ENCODE peak calls at places on chromosomes 1 and 21, in nine cellular contexts. One of them, this sample, is unnamed.

GRCh38 chr1:90579212-90579802 is 137.8 kb downstream of the BARHL2 start:
- DNase-seq in A549: peak
- DNase-seq in uterus: no peak
- DNase-seq in sigmoid colon: no peak
- DNase-seq in transverse colon: no peak
- DNase-seq in tibial nerve: no peak
- DNase-seq in body of pancreas: no peak
- DNase-seq in IMR-90: peak
- DNase-seq in breast epithelium: no peak
- DNase-seq in this sample: no peak

GRCh38 chr1:6995789-6996188 is 210.5 kb downstream of the CAMTA1 start:
- DNase-seq in A549: no peak
- DNase-seq in body of pancreas: no peak
- DNase-seq in breast epithelium: peak
- DNase-seq in transverse colon: no peak
- DNase-seq in tibial nerve: no peak
- DNase-seq in uterus: no peak
- DNase-seq in IMR-90: no peak
- DNase-seq in sigmoid colon: no peak
- DNase-seq in this sample: no peak

GRCh38 chr1:53524428-53525400 is 65.5 kb downstream of the DMRTB1 start:
- DNase-seq in tibial nerve: no peak
- DNase-seq in uterus: no peak
- DNase-seq in body of pancreas: peak
- DNase-seq in A549: no peak
- DNase-seq in sigmoid colon: peak
- DNase-seq in IMR-90: no peak
- DNase-seq in transverse colon: no peak
- DNase-seq in breast epithelium: no peak
- DNase-seq in this sample: no peak

GRCh38 chr1:201062511-201063189 is 39.1 kb upstream of the KIF21B start:
- DNase-seq in tibial nerve: no peak
- DNase-seq in A549: no peak
- DNase-seq in breast epithelium: no peak
- DNase-seq in uterus: no peak
- DNase-seq in sigmoid colon: no peak
- DNase-seq in body of pancreas: no peak
- DNase-seq in transverse colon: no peak
- DNase-seq in IMR-90: no peak
- DNase-seq in this sample: no peak

GRCh38 chr1:227734546-227734857 is 600 bp downstream of the JMJD4 start:
- DNase-seq in breast epithelium: no peak
- DNase-seq in body of pancreas: no peak
- DNase-seq in A549: no peak
- DNase-seq in IMR-90: no peak
- DNase-seq in sigmoid colon: no peak
- DNase-seq in tibial nerve: no peak
- DNase-seq in uterus: no peak
- DNase-seq in transverse colon: no peak
- DNase-seq in this sample: no peak

GRCh38 chr1:172902861-172903381 is 147.8 kb downstream of the TNFSF18 start:
- DNase-seq in body of pancreas: no peak
- DNase-seq in breast epithelium: no peak
- DNase-seq in transverse colon: no peak
- DNase-seq in A549: no peak
- DNase-seq in IMR-90: peak
- DNase-seq in tibial nerve: no peak
- DNase-seq in sigmoid colon: no peak
- DNase-seq in uterus: no peak
- DNase-seq in this sample: no peak

GRCh38 chr1:119859647-119860046 is 36.7 kb downstream of the ADAM30 start:
- DNase-seq in tibial nerve: no peak
- DNase-seq in breast epithelium: no peak
- DNase-seq in uterus: no peak
- DNase-seq in sigmoid colon: no peak
- DNase-seq in transverse colon: no peak
- DNase-seq in A549: peak
- DNase-seq in IMR-90: peak
- DNase-seq in body of pancreas: no peak
- DNase-seq in this sample: no peak

GRCh38 chr1:36343651-36344394 is 20.4 kb upstream of the EVA1B start:
- DNase-seq in tibial nerve: no peak
- DNase-seq in IMR-90: no peak
- DNase-seq in transverse colon: no peak
- DNase-seq in body of pancreas: no peak
- DNase-seq in sigmoid colon: no peak
- DNase-seq in uterus: no peak
- DNase-seq in breast epithelium: no peak
- DNase-seq in A549: no peak
- DNase-seq in this sample: peak

GRCh38 chr1:200894712-200895447 is at the start of gene INAVA:
- DNase-seq in uterus: no peak
- DNase-seq in tibial nerve: no peak
- DNase-seq in transverse colon: peak
- DNase-seq in A549: peak
- DNase-seq in sigmoid colon: no peak
- DNase-seq in body of pancreas: peak
- DNase-seq in breast epithelium: no peak
- DNase-seq in IMR-90: no peak
- DNase-seq in this sample: no peak

GRCh38 chr1:7406641-7407546 is 364.2 kb upstream of the VAMP3 start:
- DNase-seq in sigmoid colon: peak
- DNase-seq in transverse colon: no peak
- DNase-seq in body of pancreas: no peak
- DNase-seq in breast epithelium: no peak
- DNase-seq in uterus: no peak
- DNase-seq in IMR-90: no peak
- DNase-seq in tibial nerve: no peak
- DNase-seq in A549: no peak
- DNase-seq in this sample: no peak

GRCh38 chr21:29342394-29342957 is 43.8 kb downstream of the BACH1 start:
- DNase-seq in sigmoid colon: peak
- DNase-seq in body of pancreas: peak
- DNase-seq in breast epithelium: no peak
- DNase-seq in A549: peak
- DNase-seq in tibial nerve: peak
- DNase-seq in uterus: peak
- DNase-seq in IMR-90: peak
- DNase-seq in transverse colon: peak
- DNase-seq in this sample: peak

GRCh38 chr1:47508900-47509488 is 71.2 kb downstream of the FOXD2 start:
- DNase-seq in breast epithelium: no peak
- DNase-seq in body of pancreas: no peak
- DNase-seq in IMR-90: no peak
- DNase-seq in tibial nerve: no peak
- DNase-seq in sigmoid colon: no peak
- DNase-seq in A549: no peak
- DNase-seq in uterus: no peak
- DNase-seq in transverse colon: peak
- DNase-seq in this sample: no peak

GRCh38 chr1:205237526-205238484 is 10.1 kb downstream of the TMCC2 start:
- DNase-seq in IMR-90: no peak
- DNase-seq in uterus: no peak
- DNase-seq in sigmoid colon: no peak
- DNase-seq in transverse colon: no peak
- DNase-seq in body of pancreas: no peak
- DNase-seq in breast epithelium: no peak
- DNase-seq in tibial nerve: no peak
- DNase-seq in A549: no peak
- DNase-seq in this sample: no peak

GRCh38 chr21:31683029-31683428 is 23.5 kb downstream of the SOD1 start:
- DNase-seq in sigmoid colon: no peak
- DNase-seq in A549: no peak
- DNase-seq in IMR-90: no peak
- DNase-seq in body of pancreas: no peak
- DNase-seq in breast epithelium: no peak
- DNase-seq in uterus: no peak
- DNase-seq in transverse colon: no peak
- DNase-seq in tibial nerve: no peak
- DNase-seq in this sample: no peak
- TF ChIP-seq CTCF in sigmoid colon: no peak
- TF ChIP-seq CTCF in A549: no peak
- TF ChIP-seq CTCF in IMR-90: no peak
- TF ChIP-seq CTCF in body of pancreas: no peak
- TF ChIP-seq CTCF in breast epithelium: no peak
- TF ChIP-seq CTCF in uterus: no peak
- TF ChIP-seq CTCF in transverse colon: no peak
- TF ChIP-seq CTCF in tibial nerve: no peak
- TF ChIP-seq CTCF in this sample: no peak

GRCh38 chr1:233617025-233617424 is 3.1 kb downstream of the KCNK1 start:
- DNase-seq in uterus: no peak
- DNase-seq in IMR-90: no peak
- DNase-seq in A549: no peak
- DNase-seq in tibial nerve: no peak
- DNase-seq in transverse colon: no peak
- DNase-seq in body of pancreas: no peak
- DNase-seq in breast epithelium: no peak
- DNase-seq in sigmoid colon: no peak
- DNase-seq in this sample: no peak
- TF ChIP-seq POLR2A in uterus: no peak
- TF ChIP-seq POLR2A in IMR-90: no peak
- TF ChIP-seq POLR2A in A549: no peak
- TF ChIP-seq POLR2A in tibial nerve: no peak
- TF ChIP-seq POLR2A in transverse colon: no peak
- TF ChIP-seq POLR2A in body of pancreas: no peak
- TF ChIP-seq POLR2A in breast epithelium: no peak
- TF ChIP-seq POLR2A in sigmoid colon: no peak
- TF ChIP-seq POLR2A in this sample: no peak

GRCh38 chr1:12594490-12594889 is 23.5 kb downstream of the DHRS3 start:
- DNase-seq in uterus: no peak
- DNase-seq in A549: no peak
- DNase-seq in sigmoid colon: no peak
- DNase-seq in IMR-90: no peak
- DNase-seq in breast epithelium: no peak
- DNase-seq in transverse colon: no peak
- DNase-seq in body of pancreas: no peak
- DNase-seq in tibial nerve: no peak
- DNase-seq in this sample: no peak

GRCh38 chr1:12597792-12598191 is 20.2 kb downstream of the DHRS3 start:
- DNase-seq in tibial nerve: peak
- DNase-seq in uterus: no peak
- DNase-seq in body of pancreas: peak
- DNase-seq in breast epithelium: peak
- DNase-seq in A549: no peak
- DNase-seq in IMR-90: no peak
- DNase-seq in sigmoid colon: peak
- DNase-seq in transverse colon: no peak
- DNase-seq in this sample: peak

GRCh38 chr1:12594966-12595838 is 22.8 kb downstream of the DHRS3 start:
- DNase-seq in IMR-90: peak
- DNase-seq in sigmoid colon: peak
- DNase-seq in A549: peak
- DNase-seq in breast epithelium: peak
- DNase-seq in body of pancreas: peak
- DNase-seq in transverse colon: peak
- DNase-seq in uterus: peak
- DNase-seq in tibial nerve: no peak
- DNase-seq in this sample: peak

GRCh38 chr1:12593621-12594066 is 24.4 kb downstream of the DHRS3 start:
- DNase-seq in IMR-90: peak
- DNase-seq in sigmoid colon: peak
- DNase-seq in uterus: peak
- DNase-seq in breast epithelium: no peak
- DNase-seq in tibial nerve: peak
- DNase-seq in A549: peak
- DNase-seq in body of pancreas: no peak
- DNase-seq in transverse colon: peak
- DNase-seq in this sample: peak

DNA sequence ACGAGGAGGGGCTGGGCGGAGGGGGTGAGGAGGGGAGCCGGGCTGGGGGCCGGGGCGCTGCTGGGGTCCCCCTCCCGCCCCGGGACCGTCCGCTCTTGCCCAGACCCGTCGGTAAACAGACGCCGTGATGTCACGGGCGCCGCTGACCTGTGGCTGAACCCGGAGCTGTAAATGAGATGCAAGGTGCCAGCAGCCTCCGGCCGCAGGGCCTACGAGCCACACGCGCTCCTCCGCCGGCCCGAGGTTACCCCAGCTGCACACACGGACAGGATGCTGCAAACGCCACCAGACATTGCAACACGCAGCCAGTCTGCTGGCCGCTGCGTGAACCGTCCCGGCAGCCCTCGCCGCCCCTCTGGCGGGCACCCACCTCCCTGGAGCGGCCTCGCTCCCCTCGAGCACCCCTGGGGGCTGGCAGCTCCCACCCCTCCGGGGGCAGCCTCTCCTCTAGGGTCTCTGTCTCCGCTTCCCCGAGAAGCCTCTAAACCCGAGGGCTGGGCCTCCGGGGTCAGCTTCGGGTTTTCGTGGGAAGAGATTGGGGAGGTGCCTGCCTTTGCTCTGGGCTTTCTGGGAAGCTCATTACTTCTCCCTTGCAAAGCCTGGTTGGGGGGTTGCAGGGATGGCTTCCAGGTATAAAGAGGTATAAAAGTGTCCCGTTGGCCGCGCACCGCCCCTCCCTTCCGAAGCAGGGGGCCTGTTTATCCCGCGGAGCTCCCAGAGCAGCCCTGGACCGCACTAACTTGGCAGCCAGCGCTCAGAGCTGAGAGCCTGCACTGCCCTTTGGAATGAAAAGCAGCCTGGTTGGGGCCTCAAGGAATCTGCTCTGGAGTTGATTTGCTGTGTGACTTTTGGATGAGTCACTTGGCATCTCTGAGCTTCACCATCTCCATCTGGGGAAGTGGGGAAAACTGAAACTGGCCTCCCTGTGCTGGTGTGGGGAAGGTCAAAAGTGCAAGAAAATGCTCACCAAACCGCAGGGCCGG is 21.9 kb downstream of the DHRS3 start:
- DNase-seq in body of pancreas: peak
- DNase-seq in sigmoid colon: peak
- DNase-seq in transverse colon: peak
- DNase-seq in A549: peak
- DNase-seq in breast epithelium: peak
- DNase-seq in IMR-90: peak
- DNase-seq in uterus: peak
- DNase-seq in tibial nerve: peak
- DNase-seq in this sample: peak
- H3K27ac ChIP-seq in body of pancreas: peak
- H3K27ac ChIP-seq in sigmoid colon: peak
- H3K27ac ChIP-seq in transverse colon: peak
- H3K27ac ChIP-seq in A549: peak
- H3K27ac ChIP-seq in breast epithelium: peak
- H3K27ac ChIP-seq in IMR-90: peak
- H3K27ac ChIP-seq in uterus: peak
- H3K27ac ChIP-seq in tibial nerve: peak
- H3K27ac ChIP-seq in this sample: peak

DNA sequence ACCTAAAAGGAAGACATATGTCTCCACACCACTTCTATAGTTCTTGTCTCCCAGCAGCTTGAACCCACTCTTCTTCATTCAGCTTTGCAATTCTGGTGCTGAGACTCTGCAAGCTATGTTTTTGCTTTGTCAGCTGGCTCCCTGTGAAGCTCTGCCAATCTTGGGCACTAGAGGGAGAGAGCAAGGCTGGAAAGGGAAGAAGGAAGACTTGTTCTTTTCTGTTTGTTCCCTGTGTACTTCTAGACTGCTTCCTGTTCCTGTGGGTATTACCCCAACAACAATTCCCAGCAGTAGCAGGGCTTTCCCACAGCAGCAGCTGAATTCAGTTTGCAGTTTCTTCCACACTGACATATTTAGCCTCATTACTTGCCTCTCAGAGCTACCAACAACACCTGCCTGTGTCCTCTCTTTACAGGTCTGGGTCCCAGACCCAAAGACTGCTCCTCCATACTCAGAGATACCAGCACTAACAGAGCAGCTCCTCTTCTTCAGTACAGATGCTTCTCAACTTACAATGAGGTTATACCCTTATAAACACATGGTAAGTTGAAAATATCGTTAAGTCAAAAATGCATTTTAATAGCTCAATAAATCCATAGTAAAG is 275.2 kb upstream of the NEGR1 start:
- DNase-seq in A549: no peak
- DNase-seq in body of pancreas: no peak
- DNase-seq in transverse colon: no peak
- DNase-seq in breast epithelium: no peak
- DNase-seq in sigmoid colon: no peak
- DNase-seq in uterus: no peak
- DNase-seq in tibial nerve: no peak
- DNase-seq in IMR-90: peak
- DNase-seq in this sample: no peak
- TF ChIP-seq CTCF in A549: no peak
- TF ChIP-seq CTCF in body of pancreas: no peak
- TF ChIP-seq CTCF in transverse colon: no peak
- TF ChIP-seq CTCF in breast epithelium: no peak
- TF ChIP-seq CTCF in sigmoid colon: no peak
- TF ChIP-seq CTCF in uterus: no peak
- TF ChIP-seq CTCF in tibial nerve: no peak
- TF ChIP-seq CTCF in IMR-90: peak
- TF ChIP-seq CTCF in this sample: no peak